ENCODE peak calls at places on chromosome 16, in four cellular contexts. One of them, this sample, is unnamed.

GRCh38 chr16:22898874-22899348 is 84.9 kb downstream of the HS3ST2 start:
- DNase-seq in AG04450: no peak
- DNase-seq in CD4-positive, alpha-beta T cell: peak
- DNase-seq in epithelial cell of esophagus: peak
- DNase-seq in this sample: no peak

GRCh38 chr16:84851192-84852127 is 31.7 kb downstream of the CRISPLD2 start:
- DNase-seq in AG04450: peak
- DNase-seq in CD4-positive, alpha-beta T cell: no peak
- DNase-seq in epithelial cell of esophagus: peak
- DNase-seq in this sample: no peak

GRCh38 chr16:49355923-49356665 is 17.5 kb upstream of the C16orf78 start:
- DNase-seq in AG04450: no peak
- DNase-seq in CD4-positive, alpha-beta T cell: no peak
- DNase-seq in epithelial cell of esophagus: no peak
- DNase-seq in this sample: no peak

GRCh38 chr16:76201385-76201784 is 75.8 kb upstream of the CNTNAP4 start:
- DNase-seq in AG04450: peak
- DNase-seq in CD4-positive, alpha-beta T cell: no peak
- DNase-seq in epithelial cell of esophagus: peak
- DNase-seq in this sample: no peak

GRCh38 chr16:48378836-48379235 is 6.4 kb downstream of the SIAH1 start:
- DNase-seq in AG04450: no peak
- DNase-seq in CD4-positive, alpha-beta T cell: no peak
- DNase-seq in epithelial cell of esophagus: no peak
- DNase-seq in this sample: no peak

GRCh38 chr16:31498493-31498892 is 9.7 kb downstream of the RUSF1 start:
- DNase-seq in AG04450: no peak
- DNase-seq in CD4-positive, alpha-beta T cell: no peak
- DNase-seq in epithelial cell of esophagus: no peak
- DNase-seq in this sample: no peak

GRCh38 chr16:19396555-19397011 is 21.1 kb upstream of the TMC5 start:
- DNase-seq in AG04450: no peak
- DNase-seq in CD4-positive, alpha-beta T cell: no peak
- DNase-seq in epithelial cell of esophagus: peak
- DNase-seq in this sample: no peak

GRCh38 chr16:67856927-67857546 is 9.5 kb upstream of the CENPT start:
- DNase-seq in AG04450: no peak
- DNase-seq in CD4-positive, alpha-beta T cell: no peak
- DNase-seq in epithelial cell of esophagus: no peak
- DNase-seq in this sample: no peak

GRCh38 chr16:66304151-66304550 is 62.3 kb upstream of the CDH5 start:
- DNase-seq in AG04450: no peak
- DNase-seq in CD4-positive, alpha-beta T cell: no peak
- DNase-seq in epithelial cell of esophagus: no peak
- DNase-seq in this sample: no peak

GRCh38 chr16:8634991-8635736 is 13.7 kb downstream of the METTL22 start:
- DNase-seq in AG04450: no peak
- DNase-seq in CD4-positive, alpha-beta T cell: no peak
- DNase-seq in epithelial cell of esophagus: peak
- DNase-seq in this sample: no peak
- TF ChIP-seq CTCF in AG04450: peak
- TF ChIP-seq CTCF in CD4-positive, alpha-beta T cell: no peak
- TF ChIP-seq CTCF in epithelial cell of esophagus: peak
- TF ChIP-seq CTCF in this sample: peak

GRCh38 chr16:50653633-50654524 is 27.2 kb downstream of the SNX20 start:
- DNase-seq in AG04450: no peak
- DNase-seq in CD4-positive, alpha-beta T cell: no peak
- DNase-seq in epithelial cell of esophagus: no peak
- DNase-seq in this sample: no peak
- TF ChIP-seq CTCF in AG04450: no peak
- TF ChIP-seq CTCF in CD4-positive, alpha-beta T cell: no peak
- TF ChIP-seq CTCF in epithelial cell of esophagus: no peak
- TF ChIP-seq CTCF in this sample: no peak

GRCh38 chr16:78465730-78466129 is 366.3 kb downstream of the WWOX start:
- DNase-seq in AG04450: no peak
- DNase-seq in CD4-positive, alpha-beta T cell: no peak
- DNase-seq in epithelial cell of esophagus: no peak
- DNase-seq in this sample: no peak
- TF ChIP-seq CTCF in AG04450: no peak
- TF ChIP-seq CTCF in CD4-positive, alpha-beta T cell: no peak
- TF ChIP-seq CTCF in epithelial cell of esophagus: no peak
- TF ChIP-seq CTCF in this sample: no peak

GRCh38 chr16:80084614-80085013 is 456.2 kb upstream of the DYNLRB2 start:
- DNase-seq in AG04450: no peak
- DNase-seq in CD4-positive, alpha-beta T cell: no peak
- DNase-seq in epithelial cell of esophagus: peak
- DNase-seq in this sample: no peak
- TF ChIP-seq CTCF in AG04450: peak
- TF ChIP-seq CTCF in CD4-positive, alpha-beta T cell: no peak
- TF ChIP-seq CTCF in epithelial cell of esophagus: peak
- TF ChIP-seq CTCF in this sample: no peak

This sample was measured in D721Med.